ENCODE peak calls at places on chromosomes 13 and 19, in four cellular contexts. J, E, Q and C are unnamed samples.

GRCh38 chr13:99280166-99280565 is 22.0 kb upstream of the GPR18 start:
- DNase-seq in Q (no peak), J (no peak), E (no peak), C (no peak)

GRCh38 chr13:110875243-110875642 is 39.6 kb downstream of the ANKRD10 start:
- DNase-seq in E (no peak), J (no peak), Q (no peak), C (no peak)

GRCh38 chr13:43572601-43573360 is 214.0 kb downstream of the ENOX1 start:
- DNase-seq in Q (no peak), J (no peak), E (no peak), C (no peak)

GRCh38 chr19:38898788-38899446 is 501 bp downstream of the SIRT2 start:
- DNase-seq in J (no peak), E (no peak), Q (no peak), C (no peak)

GRCh38 chr13:101317986-101318523 is 98.3 kb downstream of the NALCN start:
- DNase-seq in Q (no peak), E (no peak), J (no peak), C (no peak)

GRCh38 chr19:48752511-48753365 is at the start of gene FUT1:
- DNase-seq in E (peak; percentile 75), J (no peak), Q (no peak), C (no peak)

GRCh38 chr13:83563499-83563898 is 318.8 kb downstream of the SLITRK1 start:
- DNase-seq in Q (no peak), E (no peak), J (no peak), C (no peak)

GRCh38 chr19:46524272-46524671 is 28.6 kb upstream of the PNMA8B start:
- DNase-seq in Q (no peak), E (no peak), J (no peak), C (no peak)

GRCh38 chr13:34943675-34944634 is 1.9 kb downstream of the NBEA start:
- DNase-seq in E (no peak), J (peak; percentile 4), Q (no peak), C (no peak)

GRCh38 chr13:26785845-26786630 is 25.5 kb upstream of the GPR12 start:
- DNase-seq in Q (no peak), J (no peak), E (peak; percentile 65), C (no peak)

GRCh38 chr19:51131780-51132680 is 7.3 kb downstream of the SIGLEC9 start:
- DNase-seq in J (peak; percentile 52), E (no peak), Q (no peak), C (peak; percentile 32)

GRCh38 chr13:33109319-33109718 is 93.1 kb downstream of the KL start:
- DNase-seq in E (no peak), J (no peak), Q (no peak), C (no peak)

GRCh38 chr13:26021516-26021915 is 30.3 kb downstream of the SHISA2 start:
- DNase-seq in E (no peak), Q (no peak), J (no peak), C (no peak)

GRCh38 chr13:75399168-75399878 is 82.6 kb downstream of the TBC1D4 start:
- DNase-seq in E (no peak), Q (no peak), J (no peak), C (no peak)

GRCh38 chr13:49958321-49958720 is 22.2 kb upstream of the SPRYD7 start:
- DNase-seq in Q (no peak), J (no peak), E (no peak), C (peak; percentile 21)

GRCh38 chr13:21402586-21403307 is 56.4 kb downstream of the ZDHHC20 start:
- DNase-seq in Q (no peak), J (no peak), E (no peak), C (no peak)

GRCh38 chr19:43778651-43779050 is 2.1 kb downstream of the KCNN4 start:
- DNase-seq in Q (no peak), J (no peak), E (no peak), C (no peak)

GRCh38 chr13:63345835-63346234 is 1930.2 kb upstream of the PCDH20 start:
- DNase-seq in J (no peak), E (no peak), Q (no peak), C (no peak)

GRCh38 chr19:41134616-41135015 is 20.4 kb downstream of the CYP2F1 start:
- DNase-seq in E (no peak), Q (no peak), J (no peak), C (no peak)

GRCh38 chr19:18697680-18698079 is 14.2 kb downstream of the CRTC1 start:
- DNase-seq in Q (no peak), E (no peak), J (no peak), C (no peak)

GRCh38 chr13:29165840-29166239 is 345.7 kb downstream of the MTUS2 start:
- DNase-seq in J (no peak), Q (no peak), E (no peak), C (no peak)

GRCh38 chr13:26979334-26979733 is 192.3 kb downstream of the USP12 start:
- DNase-seq in J (no peak), E (no peak), Q (no peak), C (no peak)

GRCh38 chr19:2061936-2062729 is 11.1 kb upstream of the MKNK2 start:
- DNase-seq in E (peak; percentile 76), J (no peak), Q (no peak), C (no peak)

GRCh38 chr19:46408611-46409039 is 4.7 kb downstream of the CCDC8 start:
- DNase-seq in Q (no peak), E (peak; percentile 79), J (no peak), C (peak; percentile 23)

GRCh38 chr19:55652311-55653078 is 2.3 kb upstream of the U2AF2 start:
- DNase-seq in J (no peak), E (peak; percentile 75), Q (no peak), C (no peak)

GRCh38 chr19:2575734-2576481 is 100.0 kb downstream of the GADD45B start:
- DNase-seq in J (no peak), E (peak; percentile 94), Q (no peak), C (no peak)

GRCh38 chr19:42569193-42569592 is 25.5 kb downstream of the CEACAM8 start:
- DNase-seq in J (no peak), E (no peak), Q (no peak), C (no peak)

GRCh38 chr13:83333614-83334388 is 548.5 kb downstream of the SLITRK1 start:
- DNase-seq in Q (no peak), J (no peak), E (no peak), C (no peak)

GRCh38 chr19:50514346-50515167 is 844 bp upstream of the ASPDH start:
- DNase-seq in J (no peak), Q (no peak), E (no peak), C (peak; percentile 80)

GRCh38 chr13:30576528-30576927 is 41.2 kb upstream of the USPL1 start:
- DNase-seq in Q (peak; percentile 10), J (no peak), E (no peak), C (no peak)

GRCh38 chr19:6460099-6460884 is 700 bp upstream of the SLC25A23 start:
- DNase-seq in E (peak; percentile 99), J (peak; percentile 96), Q (peak; percentile 95), C (peak; percentile 99)

GRCh38 chr19:12723643-12724426 is at the start of gene TNPO2:
- DNase-seq in J (peak; percentile 81), Q (no peak), E (peak; percentile 69), C (no peak)

GRCh38 chr19:5150331-5150901 is 181.5 kb downstream of the KDM4B start:
- DNase-seq in E (no peak), Q (no peak), J (no peak), C (no peak)

GRCh38 chr19:8036438-8037099 is 16.0 kb upstream of the CCL25 start:
- DNase-seq in E (no peak), Q (no peak), J (no peak), C (no peak)

GRCh38 chr13:98083507-98083906 is 59.4 kb upstream of the FARP1 start:
- DNase-seq in E (no peak), Q (no peak), J (no peak), C (no peak)

GRCh38 chr13:21231426-21231945 is 55.0 kb downstream of the MRPL57 start:
- DNase-seq in J (no peak), E (no peak), Q (no peak), C (no peak)

GRCh38 chr19:52992109-52993004 is 21.4 kb upstream of the ERVV-1 start:
- DNase-seq in Q (no peak), J (no peak), E (no peak), C (no peak)

GRCh38 chr19:732325-733069 is 18.4 kb upstream of the MISP start:
- DNase-seq in J (no peak), Q (no peak), E (no peak), C (no peak)

GRCh38 chr13:27405521-27406134 is 18.8 kb upstream of the GTF3A start:
- DNase-seq in Q (no peak), J (no peak), E (no peak), C (no peak)